ENCODE peak calls at places on chromosome 5, in ten cellular contexts. D is posterior vena cava; K is GM04504; X is Kasumi-1; O is CD4-positive, alpha-beta T cell; H is LoVo; A is Right ventricle myocardium superior; N is kidney tubule cell; Y is astrocyte of the spinal cord; E is Calu3. F is an unnamed sample.

GRCh38 chr5:93873211-93873736 is 131.9 kb upstream of the POU5F2 start:
- DNase-seq in H (no peak), D (no peak), K (no peak), N (no peak), E (no peak), A (no peak), O (no peak), Y (no peak), X (no peak), F (no peak)

GRCh38 chr5:135557034-135557838 is 21.5 kb upstream of the NEUROG1 start:
- DNase-seq in A (no peak), D (peak), N (no peak), E (no peak), X (no peak), H (no peak), O (no peak), K (no peak), Y (no peak), F (no peak)

GRCh38 chr5:93677344-93678021 is 63.9 kb downstream of the POU5F2 start:
- DNase-seq in Y (peak), H (peak), A (peak), N (peak), K (peak), E (peak), D (peak), O (no peak), X (no peak), F (no peak)

GRCh38 chr5:10680876-10681481 is 80.1 kb downstream of the DAP start:
- DNase-seq in X (peak), K (no peak), O (no peak), N (no peak), H (no peak), Y (no peak), A (no peak), E (no peak), D (no peak), F (no peak)

GRCh38 chr5:20570486-20570885 is 582.5 kb upstream of the CDH18 start:
- DNase-seq in K (no peak), N (no peak), Y (no peak), E (no peak), H (no peak), X (no peak), O (no peak), A (no peak), D (no peak), F (no peak)

GRCh38 chr5:132962429-132962928 is 955 bp downstream of the AFF4 start:
- DNase-seq in N (peak), A (no peak), K (no peak), E (peak), Y (peak), O (no peak), D (no peak), X (peak), H (peak), F (no peak)

GRCh38 chr5:16713386-16713928 is 96.7 kb upstream of the RETREG1 start:
- DNase-seq in O (no peak), D (no peak), X (no peak), E (no peak), A (no peak), N (no peak), H (no peak), K (no peak), Y (peak), F (no peak)

GRCh38 chr5:29382735-29383280 is 1810.7 kb upstream of the CDH6 start:
- DNase-seq in Y (no peak), H (no peak), X (no peak), D (no peak), O (no peak), A (no peak), N (no peak), E (no peak), K (no peak), F (no peak)

GRCh38 chr5:44536650-44537260 is 147.5 kb upstream of the FGF10 start:
- DNase-seq in N (peak), X (no peak), D (no peak), H (peak), Y (peak), A (no peak), O (no peak), K (no peak), E (peak), F (no peak)

GRCh38 chr5:428754-429452 is 14.1 kb upstream of the EXOC3 start:
- DNase-seq in A (no peak), N (no peak), Y (no peak), H (no peak), K (no peak), X (no peak), E (no peak), O (no peak), D (peak), F (no peak)

GRCh38 chr5:54390015-54390414 is 65.5 kb upstream of the HSPB3 start:
- DNase-seq in D (no peak), E (peak), H (peak), Y (peak), A (no peak), K (peak), O (no peak), N (peak), X (no peak), F (no peak)

GRCh38 chr5:151612689-151613427 is 21.7 kb upstream of the FAT2 start:
- DNase-seq in E (peak), X (no peak), O (peak), Y (no peak), D (peak), N (peak), A (no peak), K (no peak), H (no peak), F (peak)

GRCh38 chr5:37888476-37888875 is 48.6 kb upstream of the GDNF start:
- DNase-seq in A (no peak), N (peak), X (no peak), Y (peak), E (no peak), O (no peak), H (no peak), K (peak), D (no peak), F (no peak)

GRCh38 chr5:86757824-86758223 is 140.1 kb downstream of the COX7C start:
- DNase-seq in D (no peak), O (no peak), Y (peak), K (no peak), H (no peak), E (peak), N (peak), X (no peak), A (no peak), F (no peak)

GRCh38 chr5:95843733-95844223 is 21.3 kb upstream of the GLRX start:
- DNase-seq in Y (no peak), X (no peak), A (no peak), N (no peak), E (no peak), K (peak), D (no peak), H (no peak), O (no peak), F (no peak)

GRCh38 chr5:11719888-11720481 is 184.3 kb downstream of the CTNND2 start:
- DNase-seq in H (peak), Y (peak), X (peak), K (no peak), A (peak), D (no peak), E (peak), O (no peak), N (peak), F (no peak)

GRCh38 chr5:173915310-173916005 is 27.3 kb downstream of the CPEB4 start:
- DNase-seq in X (no peak), K (no peak), D (no peak), Y (no peak), H (no peak), A (no peak), O (no peak), E (no peak), N (no peak), F (no peak)

GRCh38 chr5:109805472-109805871 is 115.7 kb downstream of the MAN2A1 start:
- DNase-seq in K (no peak), A (no peak), N (peak), H (no peak), O (no peak), E (peak), Y (no peak), D (no peak), X (no peak), F (no peak)

F was measured in T-cell.